ENCODE peak calls at places on chromosomes 5 and 9, in four cellular contexts. C is HepG2, J is HCT116, M is K562. I is an unnamed sample.

GRCh38 chr9:98909935-98910334 is 33.8 kb upstream of the COL15A1 start:
- DNase-seq in C (no peak), J (no peak), M (no peak), I (no peak)

GRCh38 chr9:95167998-95168397 is 149.5 kb downstream of the FANCC start:
- DNase-seq in M (peak), J (peak), C (peak), I (peak)

GRCh38 chr5:149141957-149142851 is 911 bp downstream of the ABLIM3 start:
- DNase-seq in M (no peak), J (no peak), C (no peak), I (no peak)

GRCh38 chr9:88425538-88425950 is 37.3 kb downstream of the SPIN1 start:
- DNase-seq in J (no peak), C (no peak), M (no peak), I (no peak)

GRCh38 chr5:154370119-154370518 is 75.7 kb upstream of the SAP30L start:
- DNase-seq in J (no peak), C (no peak), M (no peak), I (peak)

GRCh38 chr5:139470821-139471300 is at the start of gene SMIM33:
- DNase-seq in J (no peak), C (no peak), M (peak), I (no peak)

GRCh38 chr9:112065781-112066606 is 109.1 kb downstream of the SUSD1 start:
- DNase-seq in M (no peak), J (peak), C (no peak), I (no peak)

GRCh38 chr5:14216902-14217301 is 73.8 kb downstream of the TRIO start:
- DNase-seq in M (no peak), J (no peak), C (peak), I (peak)

GRCh38 chr5:36442352-36442751 is 140.7 kb upstream of the RANBP3L start:
- DNase-seq in J (no peak), C (peak), M (peak), I (no peak)

GRCh38 chr5:131262953-131263541 is 806 bp upstream of the CDC42SE2 start:
- DNase-seq in M (no peak), J (no peak), C (no peak), I (no peak)

GRCh38 chr9:95379630-95380029 is 62.1 kb upstream of the FANCC start:
- DNase-seq in C (no peak), M (no peak), J (no peak), I (no peak)

GRCh38 chr5:95859327-95860060 is 37.0 kb upstream of the GLRX start:
- DNase-seq in J (no peak), C (no peak), M (no peak), I (no peak)

GRCh38 chr5:28678899-28679298 is 1640.5 kb upstream of the CDH9 start:
- DNase-seq in C (no peak), J (no peak), M (no peak), I (no peak)

GRCh38 chr9:113547501-113547900 is 84.0 kb downstream of the RGS3 start:
- DNase-seq in M (no peak), C (no peak), J (no peak), I (no peak)

DNA sequence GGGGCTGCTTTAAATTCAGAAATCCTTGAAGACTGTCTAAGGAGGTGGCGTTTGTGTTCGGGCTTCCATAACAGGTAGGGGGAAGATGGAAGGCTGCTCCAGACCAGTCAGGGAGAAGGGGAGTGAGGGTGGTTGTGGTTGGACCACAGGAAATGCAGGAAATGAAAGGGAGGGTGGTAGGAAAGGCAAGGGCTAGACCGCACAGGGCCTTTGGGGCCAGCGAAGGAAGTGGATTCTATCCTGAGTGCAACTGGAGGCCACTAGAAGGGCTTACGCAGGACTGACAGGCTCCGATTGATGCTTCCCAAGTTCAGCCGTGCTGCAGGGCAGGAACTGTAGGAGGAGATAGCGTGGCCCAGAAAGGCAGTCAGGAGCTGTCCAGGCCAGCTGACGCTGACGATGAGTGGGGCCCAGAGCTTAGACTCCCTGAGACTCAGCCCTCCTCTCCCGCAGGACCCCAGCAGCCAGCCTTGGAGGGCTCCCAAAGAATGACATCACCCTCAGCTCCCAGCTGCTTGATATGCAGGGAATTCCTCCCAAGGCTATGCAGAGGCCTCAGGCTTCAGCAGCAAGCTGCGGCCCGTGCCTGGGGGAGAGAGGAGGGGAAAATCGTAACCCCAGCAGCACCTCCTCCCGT is 48.8 kb downstream of the KCNIP1 start:
- DNase-seq in M (no peak), J (no peak), C (no peak), I (peak)
- TF ChIP-seq YY1 in M (no peak), J (no peak), C (no peak), I (no peak)

GRCh38 chr5:61637566-61637965 is 305.5 kb downstream of the ZSWIM6 start:
- DNase-seq in M (no peak), C (no peak), J (no peak), I (peak)

GRCh38 chr5:61640631-61641030 is 308.6 kb downstream of the ZSWIM6 start:
- DNase-seq in J (no peak), M (no peak), C (no peak), I (no peak)

GRCh38 chr5:61638476-61638875 is 306.4 kb downstream of the ZSWIM6 start:
- DNase-seq in J (no peak), M (no peak), C (no peak), I (no peak)

DNA sequence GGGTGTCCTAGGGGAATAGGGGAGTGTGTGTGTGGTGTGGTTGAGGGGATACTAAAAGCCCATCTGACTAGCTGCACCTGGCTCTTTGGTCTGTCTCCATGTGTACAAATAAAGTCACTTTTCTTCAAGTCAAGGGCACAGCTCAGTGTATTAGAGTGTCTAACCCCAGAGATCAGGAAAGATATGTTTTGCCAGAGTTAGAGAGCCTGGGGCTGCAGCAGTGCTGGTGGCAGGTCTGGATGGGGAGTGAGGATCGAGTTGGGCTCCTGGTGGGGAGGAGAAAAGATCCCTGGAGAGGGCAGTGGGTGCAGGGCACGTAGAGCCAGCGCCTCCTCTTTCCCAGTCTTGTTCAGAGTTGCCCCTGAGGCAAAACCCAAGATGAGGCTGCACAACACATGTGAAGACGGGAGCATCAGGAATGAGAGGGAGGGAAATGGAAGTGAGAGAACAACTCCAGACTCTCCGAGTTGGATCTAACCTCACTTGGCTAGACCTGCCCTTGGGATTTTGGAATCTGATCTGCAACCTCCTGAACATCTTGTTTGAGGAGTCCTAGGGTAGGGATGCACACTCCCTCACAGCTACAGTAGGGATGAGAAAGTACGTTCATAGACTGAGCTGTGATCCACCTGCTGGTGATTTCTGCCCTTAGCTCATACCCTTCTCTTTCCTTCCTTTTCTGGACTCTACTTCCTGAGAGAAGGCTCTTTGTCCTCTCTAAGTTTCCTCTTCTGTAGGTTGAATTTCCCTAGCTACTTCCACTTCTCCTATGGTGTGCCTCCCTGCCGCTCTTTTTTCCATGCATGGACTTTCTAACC is 309.9 kb downstream of the ZSWIM6 start:
- DNase-seq in M (no peak), C (no peak), J (no peak), I (no peak)
- TF ChIP-seq YY1 in M (no peak), C (no peak), J (no peak), I (no peak)

GRCh38 chr5:82406200-82406773 is 128.1 kb upstream of the RPS23 start:
- DNase-seq in J (no peak), M (no peak), C (no peak), I (no peak)
- TF ChIP-seq YY1 in J (no peak), M (no peak), C (no peak), I (no peak)

GRCh38 chr5:19676895-19677294 is 311.1 kb downstream of the CDH18 start:
- DNase-seq in J (no peak), M (no peak), C (no peak), I (no peak)
- TF ChIP-seq YY1 in J (no peak), M (no peak), C (no peak), I (no peak)

DNA sequence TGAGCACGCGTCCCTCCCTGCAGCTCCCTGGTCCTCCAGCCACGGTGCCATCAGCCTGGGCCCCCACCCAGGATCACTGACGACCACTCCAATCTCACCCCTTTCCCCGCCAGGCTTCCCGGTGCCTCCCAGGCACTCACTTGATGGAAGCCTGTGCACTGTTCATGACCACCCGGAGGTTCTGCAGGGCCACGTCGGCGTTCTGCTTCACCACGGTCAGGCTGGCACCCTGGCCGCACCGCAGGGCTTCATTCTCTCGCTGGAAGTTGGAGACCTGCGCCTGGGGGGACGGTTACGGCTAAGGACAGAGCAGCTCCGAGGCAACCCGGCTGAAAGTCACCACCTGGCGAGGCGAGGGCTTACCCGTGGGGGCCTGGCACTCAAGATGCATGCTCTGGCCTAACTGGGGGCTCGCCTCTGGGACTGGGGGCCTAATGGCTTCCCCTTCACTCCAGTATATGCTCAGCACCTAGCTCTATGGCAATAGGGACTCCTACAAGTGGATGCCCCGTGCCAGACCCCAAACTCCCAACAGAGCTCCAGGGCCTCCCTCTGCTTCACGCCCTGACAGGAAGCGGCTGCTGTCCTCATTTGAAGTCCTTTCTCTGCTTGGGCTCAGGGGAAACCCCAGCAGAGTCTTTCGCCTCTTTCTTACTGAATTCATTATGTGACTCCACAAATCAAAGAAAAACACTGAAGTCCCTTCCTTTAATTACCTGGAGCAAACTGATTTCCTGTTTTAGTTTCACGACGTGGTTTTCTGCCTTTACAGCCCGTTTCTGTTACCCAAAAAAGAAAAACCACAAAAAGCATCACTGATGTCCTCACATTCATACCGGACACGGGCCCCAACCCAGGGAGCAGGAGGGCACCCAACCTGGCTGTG is 4.2 kb upstream of the SNAPC4 start:
- DNase-seq in M (no peak), C (no peak), J (no peak), I (no peak)
- TF ChIP-seq YY1 in M (no peak), C (no peak), J (no peak), I (no peak)

DNA sequence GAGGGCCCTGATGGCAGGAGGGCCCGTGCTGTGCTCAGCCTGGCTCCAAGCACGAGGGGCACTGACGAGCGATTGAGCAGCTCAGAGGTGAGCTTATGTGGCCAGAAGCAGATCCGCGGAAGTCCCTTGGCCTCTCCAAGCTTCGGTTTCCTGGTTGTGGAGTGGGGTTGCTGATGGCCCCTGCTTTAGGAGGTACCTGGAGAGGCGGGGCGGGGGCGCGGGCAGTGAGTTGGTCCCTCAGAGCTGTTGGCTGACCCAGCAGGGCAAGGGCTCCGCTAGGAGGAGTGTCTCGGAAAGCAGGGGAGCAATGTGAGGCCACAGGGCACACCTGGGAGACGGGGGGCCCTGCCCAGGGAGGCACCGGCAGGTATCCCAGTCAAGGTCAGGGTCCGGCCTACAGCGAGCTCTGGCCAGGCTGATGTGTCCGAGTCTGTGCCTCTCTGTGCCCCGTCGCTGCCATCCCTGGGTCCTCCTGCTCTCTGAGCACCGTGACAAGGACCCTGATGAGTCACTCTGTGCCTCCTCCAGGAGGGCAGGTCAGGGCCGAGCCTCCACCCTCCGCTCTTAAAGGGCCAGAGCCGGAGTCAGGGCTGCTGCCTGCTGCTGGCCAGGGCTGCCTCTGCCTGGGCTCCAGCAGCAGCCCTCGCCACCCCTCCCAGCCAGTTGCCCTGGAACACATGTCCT is 14.8 kb downstream of the NCS1 start:
- DNase-seq in M (peak), J (peak), C (peak), I (peak)
- TF ChIP-seq YY1 in M (no peak), J (peak), C (no peak), I (no peak)

GRCh38 chr9:110543631-110544051 is 35.9 kb downstream of the SVEP1 start:
- DNase-seq in M (no peak), J (no peak), C (no peak), I (no peak)
- TF ChIP-seq YY1 in M (no peak), J (no peak), C (no peak), I (no peak)

I was measured in NT2/D1.